ENCODE peak calls at places on chromosomes 13 and 19, in ten cellular contexts. T, V, O, I, W, U, B, L, J and X are unnamed samples.

GRCh38 chr13:103547914-103548313 is 481.7 kb upstream of the SLC10A2 start:
- DNase-seq in V (no peak), I (no peak), L (peak), U (no peak), O (no peak), B (no peak), W (no peak), J (no peak), T (no peak), X (no peak)

GRCh38 chr13:106916329-106916728 is 348.4 kb upstream of the ARGLU1 start:
- DNase-seq in I (no peak), U (no peak), O (no peak), T (no peak), V (no peak), W (no peak), J (no peak), B (peak), L (no peak), X (no peak)

GRCh38 chr13:39254606-39255005 is 216.3 kb downstream of the NHLRC3 start:
- DNase-seq in L (peak), T (no peak), O (no peak), B (no peak), W (no peak), I (no peak), V (no peak), J (no peak), U (no peak), X (no peak)

GRCh38 chr13:78700121-78700910 is 41.4 kb upstream of the OBI1 start:
- DNase-seq in V (no peak), O (no peak), I (no peak), W (no peak), U (no peak), J (no peak), L (peak), B (peak), T (no peak), X (no peak)

GRCh38 chr19:2064788-2065524 is 13.9 kb upstream of the MKNK2 start:
- DNase-seq in T (peak), I (peak), V (no peak), B (no peak), J (no peak), U (no peak), W (no peak), L (no peak), O (no peak), X (no peak)

GRCh38 chr19:30362156-30362754 is 9.9 kb upstream of the ZNF536 start:
- DNase-seq in L (no peak), I (no peak), J (no peak), T (no peak), U (no peak), V (peak), B (no peak), O (no peak), W (no peak), X (no peak)

GRCh38 chr19:5624154-5624663 is 1.3 kb downstream of the SAFB start:
- DNase-seq in T (peak), J (no peak), V (peak), O (peak), L (peak), I (peak), W (peak), U (no peak), B (peak), X (no peak)

GRCh38 chr19:12833747-12834417 is 497 bp downstream of the RTBDN start:
- DNase-seq in I (peak), W (no peak), L (peak), B (no peak), V (peak), J (peak), O (no peak), U (no peak), T (no peak), X (no peak)

GRCh38 chr13:82878536-82878935 is 1003.7 kb downstream of the SLITRK1 start:
- DNase-seq in U (no peak), W (no peak), I (no peak), J (no peak), T (no peak), L (peak), V (no peak), B (no peak), O (no peak), X (no peak)

GRCh38 chr19:18279516-18280246 is 1.7 kb downstream of the JUND start:
- DNase-seq in T (peak), B (peak), L (peak), I (peak), W (peak), J (peak), V (peak), U (peak), O (peak), X (peak)

GRCh38 chr13:107450931-107451330 is 764.4 kb downstream of the LIG4 start:
- DNase-seq in V (no peak), O (no peak), B (peak), U (no peak), J (no peak), W (peak), I (peak), L (no peak), T (no peak), X (no peak)

GRCh38 chr19:42132030-42132628 is at the start of gene POU2F2:
- DNase-seq in U (no peak), I (no peak), V (peak), T (peak), B (no peak), J (peak), L (peak), O (peak), W (no peak), X (no peak)

GRCh38 chr13:111912991-111913781 is 153.8 kb upstream of the SOX1 start:
- DNase-seq in U (no peak), W (peak), J (no peak), T (no peak), O (peak), V (no peak), B (no peak), L (no peak), I (no peak), X (no peak)

GRCh38 chr19:35063940-35064818 is 22.7 kb downstream of the HPN start:
- DNase-seq in L (peak), T (no peak), B (peak), J (no peak), V (no peak), O (no peak), W (no peak), U (no peak), I (no peak), X (no peak)

GRCh38 chr19:18967358-18968146 is 26.5 kb upstream of the HOMER3 start:
- DNase-seq in B (peak), W (no peak), U (no peak), L (peak), T (peak), J (no peak), V (peak), O (peak), I (no peak), X (peak)

GRCh38 chr13:101739382-101740178 is 287.1 kb downstream of the ITGBL1 start:
- DNase-seq in V (no peak), U (no peak), I (no peak), T (no peak), O (no peak), J (no peak), B (no peak), W (no peak), L (no peak), X (no peak)

GRCh38 chr19:2221250-2221831 is 14.8 kb downstream of the PLEKHJ1 start:
- DNase-seq in L (no peak), J (no peak), B (peak), I (peak), V (no peak), O (no peak), T (no peak), W (no peak), U (no peak), X (no peak)

GRCh38 chr19:44149776-44150175 is 8.4 kb downstream of the ZNF234 start:
- DNase-seq in W (no peak), I (no peak), O (no peak), B (no peak), T (no peak), J (no peak), U (no peak), V (no peak), L (no peak), X (no peak)

GRCh38 chr19:1085053-1085658 is 10.0 kb downstream of the POLR2E start:
- DNase-seq in O (no peak), V (no peak), W (no peak), B (no peak), J (no peak), L (peak), T (no peak), I (no peak), U (no peak), X (no peak)

GRCh38 chr19:609001-609340 is 19.3 kb downstream of the HCN2 start:
- DNase-seq in W (no peak), I (no peak), O (peak), U (no peak), B (no peak), T (peak), V (peak), J (no peak), L (no peak), X (no peak)

GRCh38 chr13:112719016-112719415 is 29.2 kb downstream of the ATP11A start:
- DNase-seq in U (no peak), W (peak), V (no peak), O (peak), T (peak), I (no peak), J (no peak), B (no peak), L (peak), X (no peak)

GRCh38 chr19:30229524-30230174 is 142.5 kb upstream of the ZNF536 start:
- DNase-seq in J (no peak), I (peak), U (no peak), L (no peak), W (no peak), T (no peak), O (no peak), B (no peak), V (no peak), X (no peak)

GRCh38 chr19:39100500-39101166 is 16.5 kb downstream of the ACP7 start:
- DNase-seq in O (no peak), I (no peak), J (no peak), V (no peak), W (no peak), T (no peak), L (no peak), B (no peak), U (no peak), X (no peak)

GRCh38 chr19:1086618-1087017 is 8.6 kb downstream of the POLR2E start:
- DNase-seq in B (no peak), T (no peak), L (no peak), V (no peak), U (no peak), I (no peak), O (no peak), J (no peak), W (no peak), X (no peak)

GRCh38 chr19:45391346-45391745 is 13.5 kb downstream of the PPP1R13L start:
- DNase-seq in I (no peak), J (no peak), T (no peak), V (no peak), O (no peak), U (no peak), W (no peak), L (peak), B (peak), X (no peak)

GRCh38 chr13:25692156-25692555 is 320.4 kb downstream of the ATP8A2 start:
- DNase-seq in V (no peak), J (no peak), I (no peak), B (no peak), L (no peak), T (no peak), W (no peak), U (no peak), O (no peak), X (no peak)

GRCh38 chr13:84844473-84844872 is 954.7 kb downstream of the SLITRK6 start:
- DNase-seq in I (no peak), T (no peak), U (no peak), L (peak), V (no peak), J (no peak), W (no peak), O (no peak), B (no peak), X (no peak)

GRCh38 chr13:75440100-75440499 is 41.9 kb downstream of the TBC1D4 start:
- DNase-seq in B (no peak), J (no peak), T (no peak), I (no peak), L (no peak), W (no peak), O (no peak), U (no peak), V (no peak), X (no peak)

GRCh38 chr19:35142531-35143230 is 374 bp upstream of the FXYD7 start:
- DNase-seq in T (peak), L (peak), B (no peak), O (peak), U (no peak), W (peak), J (peak), I (peak), V (peak), X (no peak)

GRCh38 chr13:29702912-29703351 is 107.4 kb upstream of the SLC7A1 start:
- DNase-seq in O (no peak), U (no peak), J (no peak), I (peak), V (no peak), B (peak), L (peak), T (peak), W (no peak), X (no peak)

GRCh38 chr19:19900124-19900523 is 622 bp upstream of the ZNF93 start:
- DNase-seq in U (no peak), B (peak), I (no peak), W (no peak), O (no peak), V (no peak), L (no peak), J (peak), T (no peak), X (no peak)

GRCh38 chr19:12665646-12666304 is 767 bp downstream of the MAN2B1 start:
- DNase-seq in L (no peak), I (no peak), V (no peak), B (no peak), J (no peak), W (no peak), T (no peak), U (no peak), O (no peak), X (no peak)

GRCh38 chr19:845707-846481 is 5.1 kb downstream of the PRTN3 start:
- DNase-seq in O (no peak), B (no peak), U (no peak), T (peak), I (no peak), L (no peak), W (no peak), J (no peak), V (no peak), X (no peak)

GRCh38 chr13:81106348-81106747 is 765.4 kb upstream of the SPRY2 start:
- DNase-seq in T (no peak), B (no peak), V (no peak), W (no peak), U (no peak), O (no peak), I (no peak), L (no peak), J (no peak), X (no peak)

DNA sequence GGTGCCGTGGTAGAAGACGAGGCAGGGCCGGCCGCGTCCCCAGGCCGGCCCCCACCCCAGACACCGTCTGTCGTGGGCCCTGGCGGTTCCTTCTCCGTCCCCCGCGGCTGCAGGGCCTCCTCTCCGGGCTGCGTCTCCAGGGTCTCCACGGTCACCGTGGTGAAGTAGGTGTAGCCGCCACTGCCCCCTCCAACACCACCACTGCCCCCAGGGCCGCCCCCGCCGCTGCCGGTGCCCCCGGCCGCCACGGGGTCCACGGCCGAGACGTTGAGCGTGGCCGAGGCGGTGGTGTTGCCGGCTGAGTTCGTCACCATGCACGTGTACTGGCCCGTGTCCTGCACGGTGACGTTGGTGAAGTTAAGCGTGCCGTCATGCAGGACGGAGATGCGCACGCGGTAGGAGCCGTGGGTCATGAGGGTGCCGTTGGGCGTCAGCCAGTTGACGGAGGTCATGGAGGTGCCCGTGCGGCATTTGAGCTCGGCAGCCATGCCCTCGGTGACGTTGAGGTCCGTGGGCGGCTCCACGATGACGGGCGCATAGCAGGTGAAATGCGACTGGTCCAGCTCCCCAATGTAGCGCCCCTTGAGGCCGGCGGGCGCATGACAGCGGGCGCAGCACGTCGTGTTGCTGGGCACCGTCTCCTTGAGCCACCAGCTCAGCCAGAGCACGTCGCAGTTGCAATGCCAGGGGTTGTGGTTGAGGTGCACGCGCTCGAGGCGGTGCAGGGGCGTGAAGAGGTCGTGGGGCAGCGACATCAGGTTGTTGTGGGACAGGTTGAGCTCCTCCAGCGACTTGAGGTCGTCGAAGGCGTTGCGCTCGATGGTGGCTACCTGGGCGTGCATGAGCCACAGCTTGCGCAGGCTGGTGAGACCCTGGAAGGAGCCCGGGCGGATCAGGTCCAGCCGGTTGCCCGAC is 4.6 kb upstream of the ASPDH start:
- DNase-seq in V (no peak), U (no peak), O (no peak), L (no peak), T (no peak), W (no peak), I (no peak), B (no peak), J (no peak), X (no peak)
- TF ChIP-seq CTCF in V (no peak), U (peak), O (no peak), L (no peak), T (no peak), W (no peak), I (no peak), B (no peak), J (no peak), X (no peak)

GRCh38 chr19:50926144-50926543 is 14.9 kb upstream of the KLK4 start:
- DNase-seq in U (no peak), J (no peak), B (no peak), L (no peak), O (no peak), T (no peak), I (no peak), W (no peak), V (no peak), X (no peak)
- TF ChIP-seq CTCF in U (no peak), J (no peak), B (no peak), L (no peak), O (no peak), T (no peak), I (no peak), W (no peak), V (no peak), X (no peak)

DNA sequence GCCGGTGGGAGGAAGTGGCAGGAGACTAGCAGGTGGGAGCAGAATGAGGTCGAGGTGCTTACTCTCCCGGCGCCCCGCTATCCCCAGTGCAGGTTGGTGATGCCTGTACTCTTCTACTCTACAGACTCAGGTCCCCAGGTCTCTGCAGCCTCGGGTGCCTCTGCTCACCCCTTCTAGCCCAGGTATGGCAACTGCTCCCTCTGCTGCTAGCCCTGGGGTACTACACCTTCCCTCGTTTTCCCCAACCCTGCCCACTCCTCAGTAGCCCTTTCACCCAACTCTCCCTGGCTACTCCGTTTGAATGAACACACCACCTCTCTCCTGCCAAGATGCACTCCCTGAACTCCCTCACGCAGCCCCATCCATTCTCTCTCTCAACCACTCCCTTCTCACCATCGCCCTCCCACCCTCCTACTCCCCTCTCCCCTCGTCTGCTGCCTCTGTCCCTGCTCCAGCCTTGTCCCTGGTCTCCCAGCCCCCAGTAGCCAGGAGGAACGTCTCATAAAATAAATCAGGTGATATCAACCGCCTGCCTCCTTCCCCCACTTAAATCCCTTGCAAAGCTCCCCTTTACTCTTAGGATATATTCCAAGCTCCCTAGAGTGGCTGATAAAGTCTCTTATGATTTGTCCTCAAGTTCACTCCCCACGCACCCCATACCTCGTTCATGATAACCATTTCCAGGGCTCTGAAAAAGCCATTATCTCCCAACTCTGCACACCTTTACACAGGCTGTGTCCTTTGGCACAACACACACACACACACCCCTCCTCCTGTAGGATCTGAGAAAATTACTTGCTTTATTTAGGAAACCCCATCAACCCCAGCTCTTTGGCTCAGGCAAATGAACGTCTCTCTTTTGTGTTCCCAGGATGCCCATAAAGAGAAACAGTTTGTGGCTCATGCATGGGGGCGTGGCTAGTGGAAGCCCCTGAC is 8.2 kb upstream of the MEIS3 start:
- DNase-seq in W (peak), B (peak), O (peak), V (peak), I (peak), L (peak), T (no peak), U (no peak), J (peak), X (no peak)
- TF ChIP-seq CTCF in W (peak), B (peak), O (peak), V (peak), I (peak), L (peak), T (peak), U (peak), J (peak), X (no peak)

GRCh38 chr19:8794823-8795222 is 37.3 kb downstream of the ZNF558 start:
- DNase-seq in B (no peak), V (no peak), U (no peak), I (no peak), L (no peak), J (no peak), O (no peak), T (no peak), W (no peak), X (no peak)
- TF ChIP-seq CTCF in B (no peak), V (no peak), U (no peak), I (no peak), L (no peak), J (no peak), O (no peak), T (no peak), W (no peak), X (no peak)